ENCODE peak calls at places on chromosomes 7 and 10, in ten cellular contexts. T, P, S, K, X, R, C, O, L and A are unnamed samples.

GRCh38 chr10:126585249-126585986 is 85.1 kb downstream of the C10orf90 start:
- DNase-seq in T (no peak), P (no peak), S (no peak), K (no peak), X (no peak), R (no peak), C (no peak), O (no peak), L (no peak), A (no peak)

GRCh38 chr10:15384154-15384553 is 13.1 kb upstream of the FAM171A1 start:
- DNase-seq in T (no peak), P (no peak), S (no peak), K (no peak), X (no peak), R (no peak), C (no peak), O (no peak), L (no peak), A (no peak)

GRCh38 chr7:12244129-12244528 is 33.0 kb downstream of the TMEM106B start:
- DNase-seq in T (no peak), P (peak; percentile 54), S (no peak), K (no peak), X (peak; percentile 9), R (no peak), C (no peak), O (no peak), L (peak; percentile 61), A (peak; percentile 35)

GRCh38 chr10:86727992-86728559 is 28.3 kb upstream of the BMPR1A start:
- DNase-seq in T (no peak), P (no peak), S (no peak), K (no peak), X (no peak), R (no peak), C (no peak), O (no peak), L (no peak), A (no peak)

GRCh38 chr7:69599211-69599878 is 1.1 kb downstream of the AUTS2 start:
- DNase-seq in T (no peak), P (no peak), S (peak; percentile 47), K (no peak), X (peak; percentile 9), R (no peak), C (no peak), O (no peak), L (peak; percentile 64), A (peak; percentile 85)

GRCh38 chr7:139777304-139777890 is 401 bp downstream of the HIPK2 start:
- DNase-seq in T (peak; percentile 38), P (peak; percentile 48), S (peak; percentile 76), K (no peak), X (no peak), R (peak; percentile 56), C (no peak), O (no peak), L (peak; percentile 72), A (peak; percentile 86)

GRCh38 chr10:71939304-71939703 is 24.9 kb upstream of the CHST3 start:
- DNase-seq in T (no peak), P (no peak), S (no peak), K (no peak), X (no peak), R (no peak), C (no peak), O (no peak), L (no peak), A (no peak)

GRCh38 chr10:127679642-127680255 is 57.2 kb upstream of the FOXI2 start:
- DNase-seq in T (no peak), P (no peak), S (no peak), K (no peak), X (no peak), R (no peak), C (no peak), O (no peak), L (no peak), A (no peak)

GRCh38 chr10:76150139-76150885 is 718.9 kb downstream of the LRMDA start:
- DNase-seq in T (no peak), P (no peak), S (no peak), K (no peak), X (peak; percentile 9), R (no peak), C (no peak), O (no peak), L (peak; percentile 70), A (peak; percentile 23)

GRCh38 chr10:129193148-129193547 is 273.9 kb upstream of the MGMT start:
- DNase-seq in T (no peak), P (no peak), S (no peak), K (peak; percentile 40), X (peak; percentile 6), R (no peak), C (no peak), O (no peak), L (no peak), A (peak; percentile 22)

GRCh38 chr10:117165557-117166419 is 27.7 kb upstream of the VAX1 start:
- DNase-seq in T (no peak), P (peak; percentile 43), S (peak; percentile 79), K (no peak), X (peak; percentile 30), R (peak; percentile 22), C (no peak), O (no peak), L (peak; percentile 75), A (peak; percentile 95)

GRCh38 chr10:43287056-43288007 is 20.5 kb upstream of the RASGEF1A start:
- DNase-seq in T (peak; percentile 52), P (peak; percentile 56), S (no peak), K (no peak), X (no peak), R (peak; percentile 53), C (no peak), O (peak; percentile 90), L (peak; percentile 82), A (no peak)

GRCh38 chr10:76126607-76127190 is 695.3 kb downstream of the LRMDA start:
- DNase-seq in T (no peak), P (no peak), S (no peak), K (no peak), X (no peak), R (no peak), C (no peak), O (no peak), L (no peak), A (no peak)

GRCh38 chr7:129741011-129741410 is 129.5 kb downstream of the NRF1 start:
- DNase-seq in T (no peak), P (no peak), S (no peak), K (no peak), X (no peak), R (no peak), C (no peak), O (no peak), L (no peak), A (no peak)

GRCh38 chr10:94287331-94287730 is 75.4 kb downstream of the NOC3L start:
- DNase-seq in T (no peak), P (no peak), S (no peak), K (no peak), X (no peak), R (no peak), C (no peak), O (no peak), L (no peak), A (no peak)

GRCh38 chr7:33636359-33636758 is 269.0 kb upstream of the BMPER start:
- DNase-seq in T (no peak), P (no peak), S (no peak), K (no peak), X (no peak), R (no peak), C (no peak), O (no peak), L (no peak), A (no peak)

GRCh38 chr7:28481131-28481926 is 69.0 kb downstream of the CREB5 start:
- DNase-seq in T (no peak), P (no peak), S (no peak), K (no peak), X (peak; percentile 73), R (no peak), C (no peak), O (no peak), L (no peak), A (peak; percentile 12)

GRCh38 chr10:73828166-73828565 is 16.8 kb upstream of the NDST2 start:
- DNase-seq in T (no peak), P (no peak), S (no peak), K (no peak), X (no peak), R (no peak), C (no peak), O (no peak), L (no peak), A (no peak)

GRCh38 chr7:116226664-116227063 is 16.3 kb downstream of the TES start:
- DNase-seq in T (no peak), P (no peak), S (no peak), K (no peak), X (no peak), R (no peak), C (no peak), O (no peak), L (no peak), A (no peak)

GRCh38 chr10:69344591-69345244 is 66.4 kb downstream of the HK1 start:
- DNase-seq in T (peak; percentile 41), P (no peak), S (no peak), K (no peak), X (no peak), R (peak; percentile 38), C (no peak), O (no peak), L (no peak), A (peak; percentile 51)

GRCh38 chr10:100140070-100140469 is 45.8 kb downstream of the ERLIN1 start:
- DNase-seq in T (no peak), P (no peak), S (no peak), K (no peak), X (no peak), R (no peak), C (no peak), O (no peak), L (no peak), A (no peak)

GRCh38 chr10:133405844-133406527 is 12.0 kb downstream of the MTG1 start:
- DNase-seq in T (no peak), P (no peak), S (no peak), K (no peak), X (no peak), R (no peak), C (peak; percentile 17), O (no peak), L (no peak), A (no peak)
- H3K36me3 ChIP-seq in T (peaks cover 28% of the 10 kb centered on the region), P (no peaks in the 10 kb centered on the region), S (no peaks in the 10 kb centered on the region), K (peaks cover 64% of the 10 kb centered on the region), X (peaks cover 17% of the 10 kb centered on the region), R (peaks cover 11% of the 10 kb centered on the region), C (peaks cover 11% of the 10 kb centered on the region), O (peaks cover 5% of the 10 kb centered on the region), L (peaks cover 77% of the 10 kb centered on the region), A (peaks cover 14% of the 10 kb centered on the region)

GRCh38 chr7:151076863-151077704 is 3.5 kb downstream of the FASTK start:
- DNase-seq in T (no peak), P (no peak), S (peak; percentile 84), K (no peak), X (no peak), R (no peak), C (no peak), O (no peak), L (peak; percentile 65), A (peak; percentile 96)
- H3K36me3 ChIP-seq in T (peaks cover 13% of the 10 kb centered on the region), P (no peaks in the 10 kb centered on the region), S (no peaks in the 10 kb centered on the region), K (peaks cover 54% of the 10 kb centered on the region), X (peaks cover 25% of the 10 kb centered on the region), R (peaks cover 4% of the 10 kb centered on the region), C (peaks cover 26% of the 10 kb centered on the region), O (no peaks in the 10 kb centered on the region), L (peaks cover 45% of the 10 kb centered on the region), A (peaks cover 8% of the 10 kb centered on the region)

GRCh38 chr10:97759981-97760345 is 11.8 kb downstream of the SFRP5 start:
- DNase-seq in T (no peak), P (no peak), S (peak; percentile 37), K (no peak), X (no peak), R (no peak), C (no peak), O (no peak), L (peak; percentile 39), A (no peak)
- H3K36me3 ChIP-seq in T (peaks cover 51% of the 10 kb centered on the region), P (no peaks in the 10 kb centered on the region), S (no peaks in the 10 kb centered on the region), K (peaks cover 70% of the 10 kb centered on the region), X (peaks cover 13% of the 10 kb centered on the region), R (peaks cover 45% of the 10 kb centered on the region), C (peaks cover 35% of the 10 kb centered on the region), O (no peaks in the 10 kb centered on the region), L (peaks cover 56% of the 10 kb centered on the region), A (peaks cover 9% of the 10 kb centered on the region)

GRCh38 chr7:38382627-38383026 is 109.2 kb upstream of the TARP start:
- DNase-seq in T (no peak), P (no peak), S (no peak), K (no peak), X (no peak), R (no peak), C (peak; percentile 20), O (no peak), L (no peak), A (no peak)
- H3K36me3 ChIP-seq in T (no peaks in the 10 kb centered on the region), P (no peaks in the 10 kb centered on the region), S (no peaks in the 10 kb centered on the region), K (no peaks in the 10 kb centered on the region), X (no peaks in the 10 kb centered on the region), R (no peaks in the 10 kb centered on the region), C (no peaks in the 10 kb centered on the region), O (no peaks in the 10 kb centered on the region), L (no peaks in the 10 kb centered on the region), A (no peaks in the 10 kb centered on the region)